ENCODE peak calls at places on chromosomes 6 and 20, in nine cellular contexts. M is tibial nerve, B is H1, E is suprapubic skin, N is stomach, W is ovary, L is A549, U is sigmoid colon, V is SK-N-SH. C is an unnamed sample.

GRCh38 chr6:141914646-141915045 is 218.1 kb upstream of the GJE1 start:
- DNase-seq in M (no peak), B (no peak), E (no peak), N (no peak), W (no peak), L (no peak), U (no peak), V (no peak), C (no peak)

GRCh38 chr6:14943116-14943515 is 302.8 kb upstream of the JARID2 start:
- DNase-seq in M (no peak), B (no peak), E (no peak), N (no peak), W (no peak), L (no peak), U (no peak), V (no peak), C (no peak)

GRCh38 chr20:52275243-52275817 is 83.8 kb upstream of the ZFP64 start:
- DNase-seq in M (no peak), B (no peak), E (no peak), N (no peak), W (no peak), L (no peak), U (no peak), V (no peak), C (no peak)

GRCh38 chr20:21508230-21509078 is 5.4 kb downstream of the NKX2-2 start:
- DNase-seq in M (no peak), B (no peak), E (no peak), N (no peak), W (no peak), L (no peak), U (no peak), V (peak; percentile 20), C (no peak)

GRCh38 chr6:144922120-144922722 is 637.1 kb downstream of the UTRN start:
- DNase-seq in M (no peak), B (no peak), E (no peak), N (no peak), W (no peak), L (no peak), U (no peak), V (peak; percentile 38), C (no peak)

GRCh38 chr20:57787969-57788781 is 78.4 kb upstream of the PMEPA1 start:
- DNase-seq in M (no peak), B (no peak), E (peak; percentile 59), N (no peak), W (no peak), L (no peak), U (no peak), V (no peak), C (no peak)

GRCh38 chr6:35470663-35471120 is 2.5 kb downstream of the RPL10A start:
- DNase-seq in M (no peak), B (no peak), E (no peak), N (no peak), W (no peak), L (no peak), U (no peak), V (no peak), C (no peak)

GRCh38 chr6:157585274-157586087 is 204.5 kb downstream of the ZDHHC14 start:
- DNase-seq in M (no peak), B (no peak), E (no peak), N (no peak), W (no peak), L (no peak), U (no peak), V (no peak), C (no peak)

GRCh38 chr6:13268914-13269532 is 59.3 kb downstream of the TBC1D7 start:
- DNase-seq in M (no peak), B (no peak), E (no peak), N (no peak), W (no peak), L (no peak), U (no peak), V (no peak), C (no peak)

GRCh38 chr6:111657146-111657545 is 51.5 kb upstream of the TRAF3IP2 start:
- DNase-seq in M (no peak), B (no peak), E (no peak), N (no peak), W (no peak), L (no peak), U (no peak), V (no peak), C (no peak)

GRCh38 chr6:26571592-26572296 is 25.0 kb upstream of the ABT1 start:
- DNase-seq in M (no peak), B (no peak), E (no peak), N (no peak), W (peak; percentile 52), L (no peak), U (no peak), V (peak; percentile 53), C (peak; percentile 47)

GRCh38 chr6:127637830-127638229 is 60.9 kb downstream of the C6orf58 start:
- DNase-seq in M (no peak), B (no peak), E (no peak), N (no peak), W (no peak), L (no peak), U (no peak), V (no peak), C (no peak)

GRCh38 chr6:14207493-14207892 is 89.9 kb downstream of the CD83 start:
- DNase-seq in M (no peak), B (no peak), E (no peak), N (no peak), W (no peak), L (no peak), U (no peak), V (no peak), C (peak; percentile 51)

DNA sequence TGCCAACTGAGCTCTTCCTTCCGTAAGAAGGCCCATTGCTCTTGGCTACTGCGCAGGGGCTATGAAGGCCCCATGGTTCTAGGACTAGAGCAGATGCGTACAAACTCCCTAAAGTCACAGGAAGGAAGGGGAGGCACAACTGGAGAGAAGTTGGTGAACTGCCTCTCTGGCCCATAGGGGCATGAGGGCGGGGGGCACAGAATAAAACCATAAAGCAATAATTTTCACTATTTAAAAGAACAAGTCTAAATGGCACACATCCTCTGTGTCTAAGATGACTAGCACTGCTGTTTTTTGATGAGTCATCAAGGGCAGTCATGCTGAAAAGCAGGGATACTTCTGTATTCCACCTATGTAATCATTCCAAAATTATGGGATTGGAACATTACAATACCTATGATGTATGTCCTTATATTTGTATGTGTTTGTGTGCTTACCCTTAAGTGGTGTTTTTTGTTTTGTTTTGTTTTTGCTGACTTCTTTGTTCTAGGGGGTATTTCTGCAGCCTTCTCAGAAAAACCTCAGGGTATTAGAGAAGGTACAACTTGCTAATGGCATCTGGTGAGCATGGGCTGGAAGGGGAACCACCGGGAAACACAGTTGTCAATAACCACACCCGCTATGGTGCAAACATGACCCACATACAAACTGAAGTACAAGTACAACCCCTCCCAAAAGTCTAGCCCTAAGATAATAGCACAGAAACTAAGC is 36.9 kb downstream of the B4GALT5 start:
- DNase-seq in M (no peak), B (no peak), E (no peak), N (peak; percentile 60), W (no peak), L (peak; percentile 66), U (no peak), V (no peak), C (peak; percentile 71)
- TF ChIP-seq EP300 in M (no peak), B (no peak), E (no peak), N (no peak), W (no peak), L (no peak), U (no peak), V (no peak), C (no peak)

DNA sequence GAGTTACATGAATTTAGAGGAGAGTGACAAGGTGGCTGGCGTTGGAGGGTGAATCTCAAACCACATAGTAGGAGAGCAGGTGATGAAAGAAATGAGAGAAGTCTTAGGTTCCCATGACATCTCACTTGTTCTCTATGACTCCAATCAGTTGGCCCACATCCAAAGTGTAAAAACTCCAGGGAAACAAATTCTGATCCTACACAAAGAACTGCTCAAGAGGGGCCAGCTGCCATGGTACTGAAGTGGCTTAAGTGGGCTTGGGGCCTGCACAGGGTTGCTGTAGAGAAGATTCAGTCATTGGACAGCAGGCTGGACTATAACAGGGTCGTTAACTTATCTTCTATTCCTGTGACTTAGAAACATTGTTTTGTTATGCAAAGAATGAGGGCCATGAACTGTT is 7.6 kb upstream of the ADGRF4 start:
- DNase-seq in M (no peak), B (no peak), E (no peak), N (no peak), W (no peak), L (no peak), U (no peak), V (no peak), C (no peak)
- TF ChIP-seq EP300 in M (no peak), B (no peak), E (no peak), N (no peak), W (no peak), L (no peak), U (no peak), V (no peak), C (no peak)

DNA sequence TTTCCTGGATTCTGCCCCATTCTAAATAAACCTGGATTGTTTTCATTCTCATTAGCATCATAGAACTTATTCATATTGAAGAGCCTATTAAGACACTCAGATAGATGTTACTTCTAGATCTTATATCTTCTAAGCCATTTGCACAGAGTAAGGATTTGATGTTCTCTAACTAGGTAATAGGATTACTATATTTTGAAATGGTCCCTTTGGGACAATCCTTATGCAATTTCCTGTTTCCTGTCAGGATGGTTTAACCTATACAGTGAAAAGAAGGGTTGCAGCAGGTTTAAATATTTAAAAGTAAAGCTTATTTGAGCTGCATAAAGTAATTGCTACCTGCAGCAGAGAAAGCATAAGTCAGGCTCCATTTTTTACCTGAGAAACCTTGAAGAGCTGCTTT is 860.1 kb downstream of the TFAP2A start:
- DNase-seq in M (no peak), B (no peak), E (no peak), N (no peak), W (no peak), L (no peak), U (no peak), V (no peak), C (no peak)
- TF ChIP-seq EP300 in M (no peak), B (no peak), E (no peak), N (no peak), W (no peak), L (no peak), U (no peak), V (no peak), C (no peak)

DNA sequence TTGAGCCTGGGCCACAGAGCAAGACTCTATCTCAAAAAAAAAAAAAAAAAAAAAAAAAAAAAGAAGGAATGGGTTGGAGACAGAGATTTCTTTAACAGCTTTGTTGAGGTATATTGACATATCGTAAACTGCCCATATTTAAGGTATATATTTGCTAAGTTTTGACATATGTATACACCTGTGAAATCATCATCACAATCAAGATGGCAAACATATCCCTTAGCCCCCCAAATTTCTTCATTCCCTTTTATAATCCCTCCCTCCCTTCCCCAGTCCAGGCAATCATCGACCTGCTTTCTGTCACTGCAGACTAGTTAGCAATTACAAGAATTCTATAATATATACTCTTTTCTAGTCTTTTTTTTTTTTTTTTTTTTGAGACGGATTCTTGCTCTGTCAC is 29.0 kb downstream of the SERPINB1 start:
- DNase-seq in M (no peak), B (no peak), E (no peak), N (no peak), W (no peak), L (no peak), U (no peak), V (no peak), C (no peak)
- TF ChIP-seq EP300 in M (no peak), B (no peak), E (no peak), N (no peak), W (no peak), L (no peak), U (no peak), V (no peak), C (no peak)